ENCODE peak calls at places on chromosome 1, in nine cellular contexts. Y, L, T, G, Z, U, H, M and Q are unnamed samples.

GRCh38 chr1:158087320-158087927 is 93.3 kb upstream of the CD1D start:
- DNase-seq in Y (no peak), M (peak), Z (peak), T (no peak), G (peak), L (peak), H (peak), U (peak), Q (no peak)

GRCh38 chr1:12276225-12276624 is 46.4 kb downstream of the VPS13D start:
- DNase-seq in U (peak), Y (no peak), H (peak), Z (peak), L (no peak), T (no peak), G (peak), M (peak), Q (no peak)

GRCh38 chr1:230869499-230869898 is 1.2 kb upstream of the C1orf198 start:
- DNase-seq in H (no peak), Y (no peak), T (no peak), L (no peak), Z (no peak), U (no peak), G (no peak), M (no peak), Q (no peak)

GRCh38 chr1:51697160-51697559 is 80.3 kb downstream of the OSBPL9 start:
- DNase-seq in T (no peak), M (no peak), U (no peak), L (no peak), Y (no peak), Z (no peak), H (no peak), G (peak), Q (no peak)

GRCh38 chr1:221503268-221503667 is 238.6 kb downstream of the DUSP10 start:
- DNase-seq in H (no peak), Z (no peak), U (no peak), G (no peak), T (no peak), M (no peak), L (no peak), Y (no peak), Q (no peak)

GRCh38 chr1:62621907-62622306 is 24.6 kb downstream of the ANGPTL3 start:
- DNase-seq in H (no peak), Y (no peak), L (no peak), G (peak), T (peak), U (no peak), M (peak), Z (no peak), Q (no peak)

GRCh38 chr1:93164816-93165215 is 15.4 kb downstream of the TMED5 start:
- DNase-seq in Z (no peak), M (no peak), T (no peak), L (no peak), H (no peak), U (no peak), Y (no peak), G (peak), Q (no peak)

GRCh38 chr1:61152066-61152465 is 69.7 kb downstream of the NFIA start:
- DNase-seq in Z (no peak), U (no peak), Y (no peak), L (no peak), M (peak), T (no peak), H (no peak), G (no peak), Q (no peak)

GRCh38 chr1:109391161-109391556 is 6.6 kb downstream of the SORT1 start:
- DNase-seq in M (no peak), L (no peak), G (peak), H (no peak), U (no peak), T (no peak), Y (no peak), Z (no peak), Q (no peak)

GRCh38 chr1:31505884-31506497 is 70.3 kb upstream of the TINAGL1 start:
- DNase-seq in H (no peak), M (no peak), L (no peak), G (peak), T (no peak), Z (no peak), Y (no peak), U (no peak), Q (no peak)

GRCh38 chr1:185998391-185998790 is 264.2 kb downstream of the HMCN1 start:
- DNase-seq in H (no peak), U (peak), G (no peak), L (no peak), Y (no peak), Z (peak), T (no peak), M (no peak), Q (no peak)

GRCh38 chr1:17485280-17485679 is 45.8 kb upstream of the RCC2 start:
- DNase-seq in L (no peak), U (peak), G (peak), Z (peak), H (peak), T (no peak), M (no peak), Y (no peak), Q (no peak)

GRCh38 chr1:107262472-107263286 is 121.8 kb downstream of the NTNG1 start:
- DNase-seq in G (peak), L (no peak), Y (no peak), Z (no peak), M (no peak), H (no peak), T (no peak), U (no peak), Q (no peak)

GRCh38 chr1:162381941-162382750 is 618 bp downstream of the C1orf226 start:
- DNase-seq in H (no peak), Y (no peak), Z (no peak), T (no peak), G (no peak), M (no peak), U (no peak), L (no peak), Q (peak)

GRCh38 chr1:89519779-89520358 is 4.8 kb upstream of the LRRC8B start:
- DNase-seq in G (peak), T (no peak), U (peak), Z (peak), Y (no peak), L (no peak), M (no peak), H (peak), Q (no peak)

GRCh38 chr1:112985123-112985522 is 29.1 kb upstream of the SLC16A1 start:
- DNase-seq in G (no peak), U (no peak), H (no peak), Y (no peak), T (no peak), L (no peak), M (no peak), Z (no peak), Q (no peak)

GRCh38 chr1:69221492-69221990 is 346.2 kb upstream of the LRRC7 start:
- DNase-seq in T (no peak), U (no peak), Z (peak), Y (no peak), L (no peak), G (no peak), H (peak), M (no peak), Q (no peak)

GRCh38 chr1:238789916-238790667 is 596.3 kb upstream of the CHRM3 start:
- DNase-seq in Y (no peak), L (no peak), H (no peak), U (no peak), T (no peak), M (no peak), G (no peak), Z (peak), Q (no peak)

GRCh38 chr1:29556657-29557056 is 320.3 kb downstream of the PTPRU start:
- DNase-seq in T (no peak), H (no peak), U (no peak), Z (no peak), M (no peak), G (no peak), L (no peak), Y (no peak), Q (no peak)

GRCh38 chr1:224106568-224107281 is 7.2 kb upstream of the FBXO28 start:
- DNase-seq in M (peak), Y (no peak), L (no peak), H (peak), G (peak), U (peak), T (peak), Z (peak), Q (no peak)

GRCh38 chr1:116455509-116455908 is 82.5 kb downstream of the ATP1A1 start:
- DNase-seq in U (no peak), T (no peak), H (no peak), Y (no peak), L (no peak), M (no peak), G (no peak), Z (no peak), Q (no peak)

GRCh38 chr1:23249785-23250184 is 32.5 kb upstream of the HTR1D start:
- DNase-seq in T (no peak), L (no peak), Z (no peak), Y (no peak), M (no peak), G (no peak), H (no peak), U (no peak), Q (no peak)

GRCh38 chr1:147771216-147772125 is 11.1 kb upstream of the GJA5 start:
- DNase-seq in L (no peak), G (peak), H (no peak), Z (no peak), U (no peak), Y (no peak), T (no peak), M (no peak), Q (no peak)

GRCh38 chr1:218430802-218431201 is 85.7 kb downstream of the TGFB2 start:
- DNase-seq in H (no peak), Z (no peak), G (no peak), T (no peak), L (no peak), Y (no peak), M (no peak), U (no peak), Q (no peak)

GRCh38 chr1:197268012-197268411 is at the start of gene CRB1:
- DNase-seq in L (no peak), H (peak), M (no peak), Y (no peak), U (peak), T (no peak), G (peak), Z (peak), Q (no peak)

GRCh38 chr1:153347856-153348255 is 785 bp downstream of the PGLYRP4 start:
- DNase-seq in Z (no peak), T (no peak), H (no peak), M (no peak), Y (no peak), G (no peak), U (peak), L (no peak), Q (peak)

GRCh38 chr1:59779949-59780348 is 34.8 kb upstream of the HOOK1 start:
- DNase-seq in T (no peak), G (no peak), Y (no peak), H (no peak), L (no peak), M (no peak), Z (peak), U (peak), Q (no peak)

GRCh38 chr1:1542766-1543705 is 2.6 kb upstream of the TMEM240 start:
- DNase-seq in U (peak), G (no peak), M (no peak), L (no peak), H (no peak), Y (no peak), Z (no peak), T (no peak), Q (no peak)

GRCh38 chr1:169312084-169312954 is 55.3 kb downstream of the NME7 start:
- DNase-seq in T (no peak), L (no peak), Z (no peak), Y (no peak), U (no peak), M (no peak), H (no peak), G (peak), Q (no peak)

GRCh38 chr1:18342744-18343143 is 138.0 kb upstream of the KLHDC7A start:
- DNase-seq in H (no peak), M (no peak), Y (no peak), G (no peak), T (no peak), L (no peak), U (no peak), Z (no peak), Q (no peak)

GRCh38 chr1:58748625-58749198 is 35.1 kb downstream of the JUN start:
- DNase-seq in Y (no peak), T (no peak), M (no peak), H (no peak), Z (no peak), G (no peak), U (no peak), L (no peak), Q (no peak)

GRCh38 chr1:208209286-208209685 is 34.9 kb downstream of the PLXNA2 start:
- DNase-seq in L (no peak), G (no peak), M (no peak), T (no peak), Y (no peak), Z (no peak), U (peak), H (no peak), Q (no peak)

GRCh38 chr1:19750882-19751276 is 48.8 kb downstream of the TMCO4 start:
- DNase-seq in L (no peak), M (no peak), G (no peak), T (no peak), Z (no peak), Y (no peak), H (no peak), U (no peak), Q (no peak)
- TF ChIP-seq CTCF in L (no peak), M (no peak), G (no peak), T (no peak), Z (no peak), Y (no peak), H (no peak), U (no peak), Q (no peak)

GRCh38 chr1:47529520-47530098 is 91.8 kb downstream of the FOXD2 start:
- DNase-seq in H (no peak), T (no peak), G (no peak), U (no peak), M (no peak), Z (peak), L (no peak), Y (no peak), Q (no peak)
- TF ChIP-seq CTCF in H (peak), T (peak), G (peak), U (peak), M (peak), Z (peak), L (peak), Y (peak), Q (peak)

DNA sequence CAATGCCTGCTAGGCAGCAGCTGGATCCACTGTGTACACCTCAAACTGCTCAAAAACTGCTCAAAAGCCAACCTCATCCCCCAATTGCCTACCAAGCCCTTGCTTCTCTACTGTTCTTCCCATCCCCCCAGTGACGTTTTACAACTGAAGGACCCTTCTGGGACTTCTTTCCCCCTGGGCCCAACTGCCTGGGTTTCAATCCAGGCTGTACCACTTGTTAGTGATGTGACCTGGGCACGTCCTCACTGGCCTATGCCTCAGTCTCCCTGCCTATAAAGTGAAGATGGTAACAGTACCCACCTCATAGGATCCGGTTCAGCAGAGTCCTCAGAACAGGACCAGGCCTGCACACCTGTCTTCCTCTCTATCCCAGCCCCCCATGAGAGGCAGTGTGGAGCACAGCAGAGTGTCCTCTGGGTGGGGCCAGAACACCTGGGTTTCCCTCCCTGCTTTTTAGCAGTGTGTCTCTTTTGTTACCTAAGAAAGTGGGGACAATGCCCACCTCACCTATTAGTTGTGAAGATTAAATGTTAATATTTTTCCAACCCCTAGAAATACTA is 1.9 kb upstream of the TEKT2 start:
- DNase-seq in U (no peak), Y (no peak), L (no peak), H (no peak), Z (no peak), T (no peak), M (no peak), G (no peak), Q (no peak)
- TF ChIP-seq CTCF in U (peak), Y (no peak), L (no peak), H (no peak), Z (peak), T (no peak), M (no peak), G (no peak), Q (no peak)

GRCh38 chr1:41354956-41355355 is 6.3 kb upstream of the FOXO6 start:
- DNase-seq in T (no peak), Z (peak), M (peak), G (no peak), L (no peak), H (peak), U (no peak), Y (no peak), Q (no peak)
- TF ChIP-seq CTCF in T (no peak), Z (peak), M (no peak), G (no peak), L (no peak), H (no peak), U (no peak), Y (no peak), Q (no peak)

GRCh38 chr1:56911539-56911938 is 54.3 kb downstream of the C8B start:
- DNase-seq in Z (no peak), G (peak), H (no peak), M (no peak), T (no peak), U (no peak), L (no peak), Y (no peak), Q (no peak)
- TF ChIP-seq CTCF in Z (no peak), G (no peak), H (no peak), M (no peak), T (no peak), U (no peak), L (no peak), Y (no peak), Q (no peak)